ENCODE peak calls at places on chromosomes 3 and 15, in four cellular contexts. F is IMR-90, B is upper lobe of right lung, N is Panc1. G is an unnamed sample.

GRCh38 chr3:20039765-20040475 is at the start of gene KAT2B:
- DNase-seq in F (peak), N (no peak), B (peak), G (no peak)

GRCh38 chr15:57196865-57197264 is 179.4 kb upstream of the CGNL1 start:
- DNase-seq in N (no peak), B (no peak), F (peak), G (no peak)

GRCh38 chr15:61051570-61052031 is 177.5 kb downstream of the RORA start:
- DNase-seq in F (peak), N (no peak), B (no peak), G (peak)

GRCh38 chr3:58021962-58022361 is 13.7 kb downstream of the FLNB start:
- DNase-seq in N (no peak), B (no peak), F (no peak), G (no peak)

GRCh38 chr3:165839296-165840076 is 2.3 kb upstream of the BCHE start:
- DNase-seq in N (no peak), F (no peak), B (no peak), G (peak)

GRCh38 chr15:26773917-26774316 is 1.1 kb upstream of the GABRB3 start:
- DNase-seq in N (no peak), B (no peak), F (no peak), G (no peak)

GRCh38 chr3:34650131-34650530 is 851.7 kb downstream of the PDCD6IP start:
- DNase-seq in F (no peak), B (no peak), N (no peak), G (no peak)

GRCh38 chr3:73419179-73419803 is 205.4 kb downstream of the PDZRN3 start:
- DNase-seq in N (no peak), B (no peak), F (peak), G (peak)

GRCh38 chr3:87615506-87615905 is 339.1 kb upstream of the POU1F1 start:
- DNase-seq in F (no peak), B (no peak), N (no peak), G (no peak)

GRCh38 chr3:24709921-24710320 is 215.3 kb upstream of the THRB start:
- DNase-seq in F (no peak), N (no peak), B (no peak), G (no peak)

GRCh38 chr3:18989237-18989812 is 159.0 kb upstream of the KCNH8 start:
- DNase-seq in B (no peak), F (no peak), N (no peak), G (no peak)
- H3K4me3 ChIP-seq in B (no peak), F (no peak), N (no peak), G (no peak)

DNA sequence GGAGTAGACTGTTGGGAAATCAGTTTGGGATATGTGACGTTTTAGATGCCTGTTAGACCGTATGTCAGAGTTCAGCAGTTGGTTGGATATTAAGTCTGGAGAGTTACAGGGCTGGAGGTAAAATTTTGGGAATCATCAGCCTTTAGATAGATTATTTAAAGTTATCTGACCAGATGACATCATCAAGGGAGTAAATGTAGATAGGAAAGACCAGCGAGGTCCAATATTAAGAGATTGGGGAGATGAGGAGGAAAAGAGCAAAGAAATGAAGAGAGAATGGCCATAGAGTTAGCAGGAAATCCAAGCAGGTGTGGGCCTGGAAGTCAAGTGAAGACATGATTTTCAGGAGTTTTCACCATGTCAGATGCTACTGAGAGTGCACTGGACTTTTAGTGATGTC is 3.1 kb downstream of the NDUFB4 start:
- DNase-seq in N (no peak), B (no peak), F (no peak), G (no peak)
- H3K4me3 ChIP-seq in N (no peak), B (no peak), F (no peak), G (no peak)

DNA sequence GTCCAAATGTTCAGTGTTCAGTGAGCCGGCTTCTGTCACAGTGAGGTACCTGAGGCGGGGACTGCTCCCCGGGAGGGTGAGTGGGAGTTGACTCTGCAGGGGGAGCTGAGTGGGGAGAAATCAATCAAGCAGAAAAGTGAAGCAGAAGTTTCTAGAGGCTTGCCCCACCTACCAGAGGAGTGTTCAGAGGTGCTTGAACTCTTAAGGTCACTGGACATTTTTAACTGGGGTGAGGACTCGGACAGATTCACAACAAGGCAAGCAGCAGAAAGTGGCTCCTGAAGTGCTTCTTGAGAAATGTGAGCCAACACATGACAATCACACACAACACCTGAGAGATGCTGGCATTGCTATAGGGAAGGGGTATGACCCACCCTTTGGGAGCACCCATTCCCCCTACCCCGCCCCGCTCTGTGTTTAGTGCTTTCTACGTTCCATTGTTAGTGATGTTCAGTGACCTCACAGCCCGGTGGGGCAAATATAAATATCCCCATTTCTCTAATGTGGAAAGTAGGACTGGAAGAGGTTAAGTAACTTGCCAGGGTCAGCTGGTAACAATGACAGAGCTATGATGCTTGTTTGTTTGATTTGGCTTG is 48.6 kb upstream of the AKAP13 start:
- DNase-seq in N (peak), F (no peak), B (no peak), G (no peak)
- H3K4me3 ChIP-seq in N (no peak), F (no peak), B (peak), G (no peak)

GRCh38 chr15:34239151-34239761 is 14.4 kb downstream of the EMC4 start:
- DNase-seq in F (peak), N (peak), B (no peak), G (peak)
- H3K4me3 ChIP-seq in F (no peak), N (no peak), B (no peak), G (peak)

DNA sequence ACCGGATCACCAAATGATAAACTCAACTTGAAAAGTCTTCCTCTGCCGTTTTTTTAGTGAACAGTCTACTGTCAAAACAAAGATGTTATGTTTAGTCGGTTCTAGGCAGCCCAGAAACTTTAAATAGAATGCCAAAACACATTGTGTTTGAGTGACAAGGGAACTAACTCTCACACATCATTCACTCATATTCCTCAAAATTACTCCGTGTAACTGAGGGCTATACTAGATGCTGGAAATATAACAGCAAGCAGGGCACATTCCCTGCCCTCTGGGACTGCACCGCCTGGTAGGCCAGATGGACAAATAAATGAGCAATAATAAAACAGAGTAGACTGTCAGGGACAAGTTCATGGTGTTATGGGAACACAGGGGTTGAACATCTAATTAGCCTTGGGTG is 251.4 kb downstream of the MAGI1 start:
- DNase-seq in N (no peak), F (no peak), B (no peak), G (no peak)
- H3K4me3 ChIP-seq in N (no peak), F (no peak), B (no peak), G (no peak)

DNA sequence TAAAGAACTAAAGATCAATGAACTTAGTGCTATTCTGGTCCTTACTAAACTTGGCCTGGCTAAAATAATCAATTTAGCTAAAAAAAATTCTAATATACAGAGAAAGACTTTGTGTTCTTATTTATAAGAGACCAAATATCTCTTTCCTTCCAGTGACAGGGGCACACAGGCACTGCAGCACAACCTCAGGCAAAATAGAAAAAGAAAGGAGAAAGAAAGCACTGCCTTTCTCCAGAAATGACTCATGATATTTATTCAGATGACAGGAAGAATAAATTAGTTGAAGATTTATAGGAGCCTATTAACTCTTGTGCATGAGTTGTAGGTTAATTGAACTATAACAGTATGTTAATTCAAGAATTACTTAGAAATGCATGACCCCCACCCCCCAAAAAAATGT is 152.8 kb upstream of the GBE1 start:
- DNase-seq in B (no peak), F (no peak), N (no peak), G (no peak)
- H3K4me3 ChIP-seq in B (no peak), F (no peak), N (no peak), G (no peak)

GRCh38 chr3:56764184-56764583 is 37.6 kb downstream of the ARHGEF3 start:
- DNase-seq in B (no peak), N (no peak), F (no peak), G (no peak)
- H3K4me3 ChIP-seq in B (no peak), N (no peak), F (no peak), G (no peak)

GRCh38 chr3:127787966-127788365 is 34.3 kb downstream of the MGLL start:
- DNase-seq in B (no peak), F (no peak), N (no peak), G (no peak)

GRCh38 chr3:127786358-127787070 is 35.8 kb downstream of the MGLL start:
- DNase-seq in F (peak), N (no peak), B (peak), G (peak)

GRCh38 chr3:127788436-127788835 is 33.9 kb downstream of the MGLL start:
- DNase-seq in F (no peak), N (no peak), B (peak), G (no peak)

GRCh38 chr3:127787071-127787490 is 35.2 kb downstream of the MGLL start:
- DNase-seq in F (no peak), B (peak), N (no peak), G (no peak)

GRCh38 chr3:127787556-127787955 is 34.8 kb downstream of the MGLL start:
- DNase-seq in F (no peak), N (no peak), B (peak), G (no peak)
- H3K4me3 ChIP-seq in F (no peak), N (no peak), B (no peak), G (no peak)

DNA sequence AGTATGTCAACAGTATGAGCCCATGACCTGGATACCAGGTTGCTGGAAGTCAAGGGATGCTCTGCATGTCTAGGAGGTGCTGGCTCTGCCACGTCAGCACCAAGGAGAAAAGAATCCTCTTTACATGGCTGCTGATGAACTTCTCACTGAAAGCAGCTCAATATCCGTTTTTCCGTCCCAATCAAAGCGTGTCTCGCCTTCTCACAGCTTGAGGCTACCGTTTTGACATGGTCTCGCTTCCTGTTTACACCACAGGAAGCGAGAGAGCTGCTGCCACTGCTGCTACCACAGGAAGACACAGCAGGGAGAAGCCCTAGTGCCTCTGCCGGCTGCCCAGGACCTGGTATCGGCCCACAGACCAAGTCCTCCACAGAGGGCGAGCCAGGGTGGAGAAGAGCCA is 27.3 kb downstream of the STARD5 start:
- DNase-seq in B (peak), F (no peak), N (no peak), G (no peak)
- H3K4me3 ChIP-seq in B (peak), F (no peak), N (no peak), G (no peak)